ENCODE peak calls at places on chromosome 18, in six cellular contexts. One of them, this sample, is unnamed.

GRCh38 chr18:6203791-6204190 is 210.9 kb downstream of the L3MBTL4 start:
- DNase-seq in fibroblast of pulmonary artery: no peak
- DNase-seq in astrocyte of the cerebellum: no peak
- DNase-seq in GM23248: no peak
- DNase-seq in CD8-positive, alpha-beta memory T cell: no peak
- DNase-seq in left ventricle myocardium inferior: no peak
- DNase-seq in this sample: no peak

GRCh38 chr18:34956663-34957062 is 84.5 kb upstream of the MAPRE2 start:
- DNase-seq in fibroblast of pulmonary artery: peak; percentile 21
- DNase-seq in astrocyte of the cerebellum: no peak
- DNase-seq in left ventricle myocardium inferior: no peak
- DNase-seq in CD8-positive, alpha-beta memory T cell: no peak
- DNase-seq in GM23248: peak; percentile 26
- DNase-seq in this sample: peak; percentile 65

GRCh38 chr18:67282796-67283195 is 233.7 kb downstream of the DSEL start:
- DNase-seq in astrocyte of the cerebellum: no peak
- DNase-seq in left ventricle myocardium inferior: no peak
- DNase-seq in CD8-positive, alpha-beta memory T cell: no peak
- DNase-seq in GM23248: peak; percentile 32
- DNase-seq in fibroblast of pulmonary artery: peak; percentile 67
- DNase-seq in this sample: peak; percentile 33

GRCh38 chr18:39414009-39414700 is 1848.6 kb upstream of the CELF4 start:
- DNase-seq in astrocyte of the cerebellum: peak; percentile 11
- DNase-seq in GM23248: peak; percentile 80
- DNase-seq in fibroblast of pulmonary artery: peak; percentile 59
- DNase-seq in left ventricle myocardium inferior: no peak
- DNase-seq in CD8-positive, alpha-beta memory T cell: no peak
- DNase-seq in this sample: no peak

GRCh38 chr18:74163019-74163656 is 14.8 kb downstream of the TIMM21 start:
- DNase-seq in GM23248: peak; percentile 20
- DNase-seq in fibroblast of pulmonary artery: no peak
- DNase-seq in astrocyte of the cerebellum: no peak
- DNase-seq in CD8-positive, alpha-beta memory T cell: no peak
- DNase-seq in left ventricle myocardium inferior: no peak
- DNase-seq in this sample: no peak

GRCh38 chr18:11040823-11041712 is 108.3 kb downstream of the PIEZO2 start:
- DNase-seq in astrocyte of the cerebellum: peak; percentile 50
- DNase-seq in fibroblast of pulmonary artery: peak; percentile 78
- DNase-seq in left ventricle myocardium inferior: no peak
- DNase-seq in CD8-positive, alpha-beta memory T cell: no peak
- DNase-seq in GM23248: peak; percentile 72
- DNase-seq in this sample: peak; percentile 73

GRCh38 chr18:67421666-67422065 is 94.9 kb downstream of the DSEL start:
- DNase-seq in CD8-positive, alpha-beta memory T cell: no peak
- DNase-seq in left ventricle myocardium inferior: no peak
- DNase-seq in GM23248: no peak
- DNase-seq in astrocyte of the cerebellum: no peak
- DNase-seq in fibroblast of pulmonary artery: peak; percentile 37
- DNase-seq in this sample: peak; percentile 35

GRCh38 chr18:74498712-74499629 is 2.8 kb downstream of the CNDP2 start:
- DNase-seq in left ventricle myocardium inferior: no peak
- DNase-seq in CD8-positive, alpha-beta memory T cell: peak; percentile 67
- DNase-seq in fibroblast of pulmonary artery: no peak
- DNase-seq in astrocyte of the cerebellum: no peak
- DNase-seq in GM23248: peak; percentile 42
- DNase-seq in this sample: peak; percentile 50

GRCh38 chr18:21004721-21005120 is 106.9 kb downstream of the ROCK1 start:
- DNase-seq in left ventricle myocardium inferior: no peak
- DNase-seq in GM23248: peak; percentile 96
- DNase-seq in astrocyte of the cerebellum: peak; percentile 58
- DNase-seq in CD8-positive, alpha-beta memory T cell: no peak
- DNase-seq in fibroblast of pulmonary artery: peak; percentile 94
- DNase-seq in this sample: peak; percentile 92

GRCh38 chr18:61891874-61892273 is 933 bp downstream of the RNF152 start:
- DNase-seq in GM23248: no peak
- DNase-seq in left ventricle myocardium inferior: no peak
- DNase-seq in astrocyte of the cerebellum: no peak
- DNase-seq in CD8-positive, alpha-beta memory T cell: no peak
- DNase-seq in fibroblast of pulmonary artery: no peak
- DNase-seq in this sample: peak; percentile 18

GRCh38 chr18:61889541-61889940 is 3.3 kb downstream of the RNF152 start:
- DNase-seq in astrocyte of the cerebellum: no peak
- DNase-seq in GM23248: no peak
- DNase-seq in left ventricle myocardium inferior: no peak
- DNase-seq in CD8-positive, alpha-beta memory T cell: no peak
- DNase-seq in fibroblast of pulmonary artery: no peak
- DNase-seq in this sample: no peak

GRCh38 chr18:61891271-61891670 is 1.5 kb downstream of the RNF152 start:
- DNase-seq in GM23248: peak; percentile 16
- DNase-seq in left ventricle myocardium inferior: no peak
- DNase-seq in astrocyte of the cerebellum: no peak
- DNase-seq in CD8-positive, alpha-beta memory T cell: no peak
- DNase-seq in fibroblast of pulmonary artery: no peak
- DNase-seq in this sample: peak; percentile 54

GRCh38 chr18:61888622-61889021 is 4.2 kb downstream of the RNF152 start:
- DNase-seq in GM23248: no peak
- DNase-seq in left ventricle myocardium inferior: no peak
- DNase-seq in astrocyte of the cerebellum: no peak
- DNase-seq in fibroblast of pulmonary artery: no peak
- DNase-seq in CD8-positive, alpha-beta memory T cell: no peak
- DNase-seq in this sample: no peak

DNA sequence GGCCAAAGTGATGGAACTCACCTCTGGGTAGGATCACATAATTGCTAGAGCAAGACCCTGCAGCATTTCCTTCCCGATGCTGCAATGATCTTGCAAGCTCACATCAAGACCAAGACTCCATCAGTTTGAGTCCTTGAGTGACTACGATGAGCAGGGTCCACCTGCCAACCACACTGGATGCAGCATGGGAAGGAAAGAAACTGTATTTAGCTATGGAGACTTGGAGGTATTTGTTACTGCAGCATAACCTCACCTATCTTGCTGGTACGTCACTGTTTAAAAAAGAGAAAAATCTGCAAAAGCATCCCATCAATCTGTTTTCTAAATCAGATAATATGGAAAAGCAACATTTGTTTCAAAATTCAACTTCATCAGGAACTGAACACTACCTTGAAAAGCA is 2.5 kb downstream of the RNF152 start:
- DNase-seq in left ventricle myocardium inferior: no peak
- DNase-seq in GM23248: no peak
- DNase-seq in CD8-positive, alpha-beta memory T cell: no peak
- DNase-seq in astrocyte of the cerebellum: no peak
- DNase-seq in fibroblast of pulmonary artery: no peak
- DNase-seq in this sample: no peak
- H3K4me3 ChIP-seq in left ventricle myocardium inferior: peak overlapping the region; percentile 88
- H3K4me3 ChIP-seq in GM23248: no peak overlapping the region
- H3K4me3 ChIP-seq in CD8-positive, alpha-beta memory T cell: no peak overlapping the region
- H3K4me3 ChIP-seq in astrocyte of the cerebellum: no peak overlapping the region
- H3K4me3 ChIP-seq in fibroblast of pulmonary artery: no peak overlapping the region
- H3K4me3 ChIP-seq in this sample: no peak overlapping the region

GRCh38 chr18:48668466-48669179 is 129.8 kb downstream of the CTIF start:
- DNase-seq in CD8-positive, alpha-beta memory T cell: no peak
- DNase-seq in astrocyte of the cerebellum: no peak
- DNase-seq in GM23248: no peak
- DNase-seq in left ventricle myocardium inferior: no peak
- DNase-seq in fibroblast of pulmonary artery: no peak
- DNase-seq in this sample: no peak
- H3K4me3 ChIP-seq in CD8-positive, alpha-beta memory T cell: no peak overlapping the region
- H3K4me3 ChIP-seq in astrocyte of the cerebellum: no peak overlapping the region
- H3K4me3 ChIP-seq in GM23248: no peak overlapping the region
- H3K4me3 ChIP-seq in left ventricle myocardium inferior: no peak overlapping the region
- H3K4me3 ChIP-seq in fibroblast of pulmonary artery: no peak overlapping the region
- H3K4me3 ChIP-seq in this sample: no peak overlapping the region

GRCh38 chr18:7658701-7659100 is 91.6 kb downstream of the PTPRM start:
- DNase-seq in fibroblast of pulmonary artery: no peak
- DNase-seq in left ventricle myocardium inferior: no peak
- DNase-seq in GM23248: no peak
- DNase-seq in astrocyte of the cerebellum: no peak
- DNase-seq in CD8-positive, alpha-beta memory T cell: no peak
- DNase-seq in this sample: no peak

GRCh38 chr18:7664024-7664312 is 96.9 kb downstream of the PTPRM start:
- DNase-seq in fibroblast of pulmonary artery: no peak
- DNase-seq in left ventricle myocardium inferior: no peak
- DNase-seq in astrocyte of the cerebellum: no peak
- DNase-seq in GM23248: no peak
- DNase-seq in CD8-positive, alpha-beta memory T cell: no peak
- DNase-seq in this sample: no peak

GRCh38 chr18:7662866-7663265 is 95.8 kb downstream of the PTPRM start:
- DNase-seq in astrocyte of the cerebellum: no peak
- DNase-seq in left ventricle myocardium inferior: no peak
- DNase-seq in fibroblast of pulmonary artery: no peak
- DNase-seq in GM23248: no peak
- DNase-seq in CD8-positive, alpha-beta memory T cell: no peak
- DNase-seq in this sample: no peak

GRCh38 chr18:7666195-7666776 is 99.2 kb downstream of the PTPRM start:
- DNase-seq in CD8-positive, alpha-beta memory T cell: no peak
- DNase-seq in GM23248: no peak
- DNase-seq in left ventricle myocardium inferior: no peak
- DNase-seq in fibroblast of pulmonary artery: no peak
- DNase-seq in astrocyte of the cerebellum: no peak
- DNase-seq in this sample: no peak

GRCh38 chr18:7663305-7664023 is 96.3 kb downstream of the PTPRM start:
- DNase-seq in fibroblast of pulmonary artery: no peak
- DNase-seq in left ventricle myocardium inferior: no peak
- DNase-seq in astrocyte of the cerebellum: no peak
- DNase-seq in CD8-positive, alpha-beta memory T cell: no peak
- DNase-seq in GM23248: no peak
- DNase-seq in this sample: no peak
- H3K4me3 ChIP-seq in fibroblast of pulmonary artery: no peak overlapping the region
- H3K4me3 ChIP-seq in left ventricle myocardium inferior: no peak overlapping the region
- H3K4me3 ChIP-seq in astrocyte of the cerebellum: no peak overlapping the region
- H3K4me3 ChIP-seq in CD8-positive, alpha-beta memory T cell: no peak overlapping the region
- H3K4me3 ChIP-seq in GM23248: no peak overlapping the region
- H3K4me3 ChIP-seq in this sample: no peak overlapping the region

GRCh38 chr18:12838178-12838634 is 45.8 kb downstream of the PTPN2 start:
- DNase-seq in left ventricle myocardium inferior: no peak
- DNase-seq in GM23248: peak; percentile 93
- DNase-seq in CD8-positive, alpha-beta memory T cell: no peak
- DNase-seq in astrocyte of the cerebellum: peak; percentile 71
- DNase-seq in fibroblast of pulmonary artery: peak; percentile 91
- DNase-seq in this sample: peak; percentile 97

GRCh38 chr18:12840382-12840781 is 43.7 kb downstream of the PTPN2 start:
- DNase-seq in fibroblast of pulmonary artery: no peak
- DNase-seq in GM23248: no peak
- DNase-seq in CD8-positive, alpha-beta memory T cell: no peak
- DNase-seq in astrocyte of the cerebellum: no peak
- DNase-seq in left ventricle myocardium inferior: no peak
- DNase-seq in this sample: no peak

GRCh38 chr18:12837747-12838146 is 46.3 kb downstream of the PTPN2 start:
- DNase-seq in CD8-positive, alpha-beta memory T cell: no peak
- DNase-seq in fibroblast of pulmonary artery: peak; percentile 64
- DNase-seq in GM23248: peak; percentile 58
- DNase-seq in astrocyte of the cerebellum: no peak
- DNase-seq in left ventricle myocardium inferior: no peak
- DNase-seq in this sample: peak; percentile 76

GRCh38 chr18:12839526-12840196 is 44.4 kb downstream of the PTPN2 start:
- DNase-seq in GM23248: peak; percentile 42
- DNase-seq in astrocyte of the cerebellum: no peak
- DNase-seq in CD8-positive, alpha-beta memory T cell: no peak
- DNase-seq in left ventricle myocardium inferior: no peak
- DNase-seq in fibroblast of pulmonary artery: peak; percentile 37
- DNase-seq in this sample: peak; percentile 83

GRCh38 chr18:12839057-12839525 is 44.9 kb downstream of the PTPN2 start:
- DNase-seq in CD8-positive, alpha-beta memory T cell: no peak
- DNase-seq in left ventricle myocardium inferior: no peak
- DNase-seq in astrocyte of the cerebellum: no peak
- DNase-seq in GM23248: peak; percentile 16
- DNase-seq in fibroblast of pulmonary artery: no peak
- DNase-seq in this sample: no peak
- H3K4me3 ChIP-seq in CD8-positive, alpha-beta memory T cell: peak overlapping the region; percentile 13
- H3K4me3 ChIP-seq in left ventricle myocardium inferior: no peak overlapping the region
- H3K4me3 ChIP-seq in astrocyte of the cerebellum: no peak overlapping the region
- H3K4me3 ChIP-seq in GM23248: peak overlapping the region; percentile 9
- H3K4me3 ChIP-seq in fibroblast of pulmonary artery: no peak overlapping the region
- H3K4me3 ChIP-seq in this sample: no peak overlapping the region

GRCh38 chr18:76530846-76531245 is 35.8 kb upstream of the ZNF516 start:
- DNase-seq in left ventricle myocardium inferior: no peak
- DNase-seq in GM23248: no peak
- DNase-seq in fibroblast of pulmonary artery: no peak
- DNase-seq in astrocyte of the cerebellum: no peak
- DNase-seq in CD8-positive, alpha-beta memory T cell: no peak
- DNase-seq in this sample: no peak
- H3K4me3 ChIP-seq in left ventricle myocardium inferior: no peak overlapping the region
- H3K4me3 ChIP-seq in GM23248: no peak overlapping the region
- H3K4me3 ChIP-seq in fibroblast of pulmonary artery: no peak overlapping the region
- H3K4me3 ChIP-seq in astrocyte of the cerebellum: no peak overlapping the region
- H3K4me3 ChIP-seq in CD8-positive, alpha-beta memory T cell: no peak overlapping the region
- H3K4me3 ChIP-seq in this sample: no peak overlapping the region

DNA sequence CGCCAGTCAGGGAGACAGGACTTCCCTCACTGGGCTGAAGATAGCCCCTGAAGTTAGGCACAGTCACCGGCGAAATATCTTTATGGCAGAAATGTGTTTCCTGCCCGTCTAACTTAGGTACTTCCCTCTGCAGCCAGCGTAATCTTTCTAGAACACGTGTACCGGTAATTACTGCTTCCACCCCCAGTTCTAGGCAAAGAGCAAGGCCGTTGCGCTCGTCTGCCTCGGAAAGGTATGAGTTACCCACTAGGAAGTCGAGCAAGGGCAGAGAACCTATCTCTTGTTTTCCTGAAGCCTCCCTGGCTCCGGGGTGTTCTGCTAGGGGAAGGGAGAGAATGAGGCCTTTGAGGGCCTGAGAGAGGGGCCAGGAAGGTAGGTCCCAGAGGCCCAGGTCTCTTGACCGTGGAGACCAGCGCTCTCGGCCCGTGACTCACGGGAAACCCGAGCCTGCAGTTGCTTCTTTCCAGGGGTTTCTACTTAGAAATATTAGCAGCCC is 70.0 kb downstream of the TWSG1 start:
- DNase-seq in astrocyte of the cerebellum: no peak
- DNase-seq in CD8-positive, alpha-beta memory T cell: no peak
- DNase-seq in fibroblast of pulmonary artery: peak; percentile 60
- DNase-seq in left ventricle myocardium inferior: no peak
- DNase-seq in GM23248: no peak
- DNase-seq in this sample: peak; percentile 74
- H3K4me3 ChIP-seq in astrocyte of the cerebellum: no peak overlapping the region
- H3K4me3 ChIP-seq in CD8-positive, alpha-beta memory T cell: peak overlapping the region; percentile 34
- H3K4me3 ChIP-seq in fibroblast of pulmonary artery: no peak overlapping the region
- H3K4me3 ChIP-seq in left ventricle myocardium inferior: peak overlapping the region; percentile 38
- H3K4me3 ChIP-seq in GM23248: no peak overlapping the region
- H3K4me3 ChIP-seq in this sample: no peak overlapping the region

This sample was measured in fibroblast of villous mesenchyme.